ENCODE peak calls at places on chromosome 12, in seven cellular contexts. J is breast epithelium, G is HCT116, H is endothelial cell of umbilical vein, T is transverse colon, L is esophagus muscularis mucosa, W is K562. I is an unnamed sample.
A peak's percentile ranks its signal among the peaks of the same experiment; 100 is the strongest.

GRCh38 chr12:108839011-108839889 is 18.1 kb downstream of the SSH1 start:
- DNase-seq in J (peak; percentile 80), G (no peak), H (peak; percentile 91), T (no peak), L (peak; percentile 92), W (no peak), I (peak; percentile 87)

GRCh38 chr12:97223419-97223818 is 239.2 kb upstream of the RMST start:
- DNase-seq in J (no peak), G (no peak), H (no peak), T (no peak), L (no peak), W (no peak), I (no peak)

GRCh38 chr12:107474639-107475539 is 210.7 kb upstream of the PWP1 start:
- DNase-seq in J (no peak), G (no peak), H (no peak), T (no peak), L (no peak), W (no peak), I (no peak)

GRCh38 chr12:51391047-51391837 is at the start of gene GALNT6:
- DNase-seq in J (no peak), G (no peak), H (peak; percentile 28), T (peak; percentile 87), L (no peak), W (peak; percentile 91), I (peak; percentile 92)

GRCh38 chr12:9941838-9942237 is 9.7 kb upstream of the CLEC2A start:
- DNase-seq in J (no peak), G (no peak), H (no peak), T (no peak), L (no peak), W (no peak), I (no peak)

GRCh38 chr12:100077367-100077766 is 65.3 kb downstream of the BLTP3B start:
- DNase-seq in J (no peak), G (no peak), H (no peak), T (no peak), L (no peak), W (no peak), I (no peak)

GRCh38 chr12:107467716-107468115 is 217.9 kb upstream of the PWP1 start:
- DNase-seq in J (no peak), G (no peak), H (no peak), T (no peak), L (no peak), W (no peak), I (peak; percentile 16)

GRCh38 chr12:65335021-65335714 is 56.7 kb downstream of the MSRB3 start:
- DNase-seq in J (no peak), G (peak; percentile 76), H (peak; percentile 40), T (no peak), L (no peak), W (no peak), I (no peak)

GRCh38 chr12:93883436-93884154 is 206.4 kb downstream of the CRADD start:
- DNase-seq in J (no peak), G (no peak), H (no peak), T (no peak), L (peak; percentile 26), W (no peak), I (no peak)

GRCh38 chr12:80313184-80313583 is 130.9 kb upstream of the PTPRQ start:
- DNase-seq in J (no peak), G (no peak), H (peak; percentile 34), T (no peak), L (no peak), W (no peak), I (no peak)

GRCh38 chr12:89671469-89671868 is 37.2 kb downstream of the ATP2B1 start:
- DNase-seq in J (no peak), G (no peak), H (no peak), T (no peak), L (no peak), W (no peak), I (no peak)

GRCh38 chr12:91023326-91024004 is 18.7 kb upstream of the EPYC start:
- DNase-seq in J (no peak), G (no peak), H (no peak), T (no peak), L (no peak), W (no peak), I (no peak)

GRCh38 chr12:2064078-2064507 is 11.3 kb downstream of the CACNA1C start:
- DNase-seq in J (peak; percentile 54), G (no peak), H (no peak), T (no peak), L (no peak), W (peak; percentile 8), I (no peak)

GRCh38 chr12:108833355-108833733 is 24.0 kb downstream of the SSH1 start:
- DNase-seq in J (peak; percentile 56), G (peak; percentile 71), H (peak; percentile 81), T (no peak), L (no peak), W (no peak), I (peak; percentile 46)

GRCh38 chr12:106780010-106780625 is 5.6 kb downstream of the RIC8B start:
- DNase-seq in J (no peak), G (no peak), H (peak; percentile 7), T (no peak), L (peak; percentile 55), W (peak; percentile 69), I (no peak)

GRCh38 chr12:5124401-5124800 is 80.7 kb downstream of the KCNA5 start:
- DNase-seq in J (no peak), G (no peak), H (no peak), T (no peak), L (no peak), W (no peak), I (no peak)

GRCh38 chr12:25644964-25645363 is 91.9 kb upstream of the LMNTD1 start:
- DNase-seq in J (no peak), G (no peak), H (no peak), T (no peak), L (no peak), W (no peak), I (no peak)

GRCh38 chr12:10366875-10367274 is 23.0 kb downstream of the KLRK1 start:
- DNase-seq in J (no peak), G (no peak), H (no peak), T (no peak), L (no peak), W (no peak), I (no peak)

GRCh38 chr12:76633415-76633814 is 73.8 kb upstream of the OSBPL8 start:
- DNase-seq in J (no peak), G (no peak), H (peak; percentile 34), T (no peak), L (no peak), W (peak; percentile 16), I (no peak)

GRCh38 chr12:39294712-39295111 is 148.2 kb downstream of the KIF21A start:
- DNase-seq in J (no peak), G (no peak), H (no peak), T (no peak), L (no peak), W (no peak), I (no peak)

GRCh38 chr12:77113971-77114370 is 48.6 kb upstream of the E2F7 start:
- DNase-seq in J (no peak), G (no peak), H (peak; percentile 64), T (no peak), L (no peak), W (no peak), I (no peak)

GRCh38 chr12:19080918-19081317 is 48.6 kb upstream of the PLEKHA5 start:
- DNase-seq in J (no peak), G (no peak), H (no peak), T (no peak), L (no peak), W (no peak), I (no peak)
- TF ChIP-seq POLR2AphosphoS5 in J (no peak), G (no peak), H (no peak), T (no peak), L (no peak), W (no peak), I (no peak)

GRCh38 chr12:124919646-124920352 is 5.3 kb upstream of the UBC start:
- DNase-seq in J (no peak), G (no peak), H (peak; percentile 43), T (no peak), L (no peak), W (no peak), I (peak; percentile 73)

GRCh38 chr12:124916370-124917134 is 2.1 kb upstream of the UBC start:
- DNase-seq in J (peak; percentile 85), G (peak; percentile 90), H (peak; percentile 88), T (peak; percentile 84), L (no peak), W (no peak), I (peak; percentile 71)

GRCh38 chr12:124920353-124920935 is 6.0 kb upstream of the UBC start:
- DNase-seq in J (no peak), G (no peak), H (no peak), T (no peak), L (no peak), W (no peak), I (no peak)

GRCh38 chr12:124917135-124917840 is 2.8 kb upstream of the UBC start:
- DNase-seq in J (peak; percentile 99), G (peak; percentile 99), H (peak; percentile 100), T (peak; percentile 97), L (peak; percentile 99), W (peak; percentile 77), I (peak; percentile 98)

DNA sequence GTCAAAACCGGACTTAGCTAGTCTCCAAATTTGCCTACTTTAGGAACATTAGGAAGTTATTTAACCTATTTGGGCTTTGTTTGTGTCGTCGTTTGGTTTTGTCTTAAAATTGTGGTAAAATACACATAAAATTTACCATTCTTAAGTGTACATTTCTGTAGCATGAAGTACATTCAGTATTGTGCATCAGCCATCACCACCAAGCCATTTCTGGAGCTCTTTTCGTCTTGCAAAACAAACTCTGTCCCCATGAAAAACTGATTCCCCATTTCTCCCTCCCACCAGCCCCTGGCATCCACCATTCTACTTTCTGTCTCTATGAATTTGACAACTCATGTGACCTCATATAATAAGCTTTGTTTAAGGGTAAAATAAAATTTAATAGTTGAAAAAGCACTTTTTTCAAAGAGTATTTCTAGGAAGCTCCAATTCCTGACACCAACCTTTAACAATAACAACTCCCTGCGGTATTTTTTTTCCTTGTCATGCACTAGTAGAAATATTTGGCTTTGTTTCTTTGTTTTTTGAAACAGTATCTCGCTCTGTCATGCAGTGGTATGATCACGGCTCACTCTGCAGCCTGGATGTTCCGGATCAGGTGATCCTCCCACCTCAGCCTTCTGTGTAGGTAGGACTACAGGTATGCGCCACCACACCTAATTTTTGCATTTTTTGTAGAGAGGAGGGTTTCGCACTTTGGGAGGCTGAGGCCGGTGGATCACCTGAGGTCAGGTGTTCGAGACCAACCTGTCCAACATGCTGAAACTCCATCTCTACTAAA is 3.6 kb upstream of the UBC start:
- DNase-seq in J (peak; percentile 88), G (no peak), H (no peak), T (no peak), L (no peak), W (no peak), I (no peak)
- TF ChIP-seq POLR2A in J (no peak), G (no peak), H (peak; percentile 85), T (no peak), L (no peak), W (no peak), I (no peak)

GRCh38 chr12:63419119-63419518 is 249.2 kb downstream of the DPY19L2 start:
- DNase-seq in J (no peak), G (peak; percentile 81), H (no peak), T (peak; percentile 12), L (no peak), W (no peak), I (no peak)
- TF ChIP-seq POLR2AphosphoS5 in J (no peak), G (peak; percentile 30), H (no peak), T (no peak), L (no peak), W (no peak), I (no peak)

GRCh38 chr12:68844318-68844745 is 36.4 kb downstream of the MDM2 start:
- DNase-seq in J (no peak), G (no peak), H (no peak), T (no peak), L (no peak), W (no peak), I (no peak)
- TF ChIP-seq POLR2A in J (no peak), G (no peak), H (peak; percentile 48), T (no peak), L (no peak), W (peak; percentile 3), I (no peak)